ENCODE peak calls at places on chromosome 6, in four cellular contexts. L, U, N and X are unnamed samples.

GRCh38 chr6:118387921-118388701 is 160.0 kb upstream of the PLN start:
- DNase-seq in N (no peak), L (no peak), U (no peak), X (no peak)

GRCh38 chr6:166005846-166006592 is 161.6 kb downstream of the TBXT start:
- DNase-seq in N (peak), U (no peak), L (peak), X (peak)

GRCh38 chr6:67102743-67103142 is 1395.7 kb upstream of the EYS start:
- DNase-seq in L (no peak), N (no peak), U (no peak), X (no peak)

GRCh38 chr6:119347466-119348307 is 1.9 kb downstream of the MAN1A1 start:
- DNase-seq in N (peak), L (no peak), U (no peak), X (peak)

GRCh38 chr6:163789199-163789810 is 374.8 kb downstream of the QKI start:
- DNase-seq in N (no peak), L (no peak), U (no peak), X (no peak)

GRCh38 chr6:85451586-85452306 is 1.9 kb downstream of the NT5E start:
- DNase-seq in L (no peak), N (no peak), U (no peak), X (no peak)

GRCh38 chr6:138719011-138719635 is 54.4 kb upstream of the CCDC28A start:
- DNase-seq in L (no peak), U (no peak), N (no peak), X (no peak)

GRCh38 chr6:119676971-119677370 is 327.4 kb upstream of the MAN1A1 start:
- DNase-seq in N (no peak), U (no peak), L (no peak), X (no peak)

GRCh38 chr6:125421853-125422252 is 120.1 kb upstream of the HDDC2 start:
- DNase-seq in N (no peak), U (no peak), L (no peak), X (no peak)

GRCh38 chr6:134701301-134701700 is 248.6 kb downstream of the ALDH8A1 start:
- DNase-seq in L (no peak), N (no peak), U (no peak), X (no peak)